ENCODE peak calls at places on chromosomes 11 and 22, in five cellular contexts. One of them, this sample, is unnamed.
A peak's percentile ranks its signal among the peaks of the same experiment; 100 is the strongest.

GRCh38 chr11:96228472-96228871 is 114.5 kb downstream of the MAML2 start:
- DNase-seq in BJ: no peak
- DNase-seq in A172: peak; percentile 77
- DNase-seq in NCI-H345: no peak
- DNase-seq in T-helper 9 cell: no peak
- DNase-seq in this sample: no peak

GRCh38 chr11:66268953-66269906 is 791 bp downstream of the RAB1B start:
- DNase-seq in A172: peak; percentile 40
- DNase-seq in NCI-H345: no peak
- DNase-seq in BJ: no peak
- DNase-seq in T-helper 9 cell: no peak
- DNase-seq in this sample: no peak

GRCh38 chr11:17333799-17334586 is 17.6 kb upstream of the NCR3LG1 start:
- DNase-seq in NCI-H345: no peak
- DNase-seq in BJ: no peak
- DNase-seq in T-helper 9 cell: no peak
- DNase-seq in A172: no peak
- DNase-seq in this sample: no peak

GRCh38 chr11:6862961-6863360 is at the start of gene OR10A2:
- DNase-seq in A172: no peak
- DNase-seq in NCI-H345: peak; percentile 31
- DNase-seq in T-helper 9 cell: no peak
- DNase-seq in BJ: no peak
- DNase-seq in this sample: no peak

GRCh38 chr11:112834277-112834755 is 126.9 kb upstream of the NCAM1 start:
- DNase-seq in T-helper 9 cell: no peak
- DNase-seq in BJ: no peak
- DNase-seq in A172: peak; percentile 14
- DNase-seq in NCI-H345: peak; percentile 70
- DNase-seq in this sample: no peak

GRCh38 chr22:30611197-30611596 is 4.2 kb downstream of the TCN2 start:
- DNase-seq in BJ: no peak
- DNase-seq in A172: no peak
- DNase-seq in T-helper 9 cell: no peak
- DNase-seq in NCI-H345: no peak
- DNase-seq in this sample: no peak

GRCh38 chr11:66595245-66595904 is 2.4 kb downstream of the CCS start:
- DNase-seq in T-helper 9 cell: no peak
- DNase-seq in A172: no peak
- DNase-seq in NCI-H345: no peak
- DNase-seq in BJ: no peak
- DNase-seq in this sample: no peak

GRCh38 chr11:129960216-129961214 is 42.1 kb downstream of the PRDM10 start:
- DNase-seq in T-helper 9 cell: no peak
- DNase-seq in NCI-H345: no peak
- DNase-seq in A172: peak; percentile 73
- DNase-seq in BJ: peak; percentile 57
- DNase-seq in this sample: no peak

GRCh38 chr11:77142091-77142975 is 14.3 kb downstream of the MYO7A start:
- DNase-seq in NCI-H345: no peak
- DNase-seq in T-helper 9 cell: no peak
- DNase-seq in BJ: no peak
- DNase-seq in A172: no peak
- DNase-seq in this sample: no peak

GRCh38 chr11:2951235-2952110 is 22.3 kb upstream of the PHLDA2 start:
- DNase-seq in NCI-H345: no peak
- DNase-seq in T-helper 9 cell: no peak
- DNase-seq in BJ: no peak
- DNase-seq in A172: peak; percentile 87
- DNase-seq in this sample: no peak

GRCh38 chr11:33877029-33877428 is 14.8 kb downstream of the LMO2 start:
- DNase-seq in BJ: no peak
- DNase-seq in T-helper 9 cell: no peak
- DNase-seq in A172: no peak
- DNase-seq in NCI-H345: no peak
- DNase-seq in this sample: no peak

GRCh38 chr11:68998390-68998911 is 14.6 kb downstream of the MRGPRF start:
- DNase-seq in A172: no peak
- DNase-seq in BJ: no peak
- DNase-seq in NCI-H345: peak; percentile 93
- DNase-seq in T-helper 9 cell: no peak
- DNase-seq in this sample: no peak